ENCODE peak calls at places on chromosomes 16 and 17, in ten cellular contexts. A, M, R, N, H, D, Q, E, Y and L are unnamed samples.

GRCh38 chr17:9236286-9237052 is 215.2 kb downstream of the NTN1 start:
- DNase-seq in A (no peak), M (no peak), R (no peak), N (no peak), H (no peak), D (no peak), Q (no peak), E (no peak), Y (no peak), L (no peak)

GRCh38 chr17:8124350-8125195 is 667 bp upstream of the HES7 start:
- DNase-seq in A (no peak), M (no peak), R (peak; percentile 35), N (no peak), H (no peak), D (no peak), Q (no peak), E (no peak), Y (no peak), L (no peak)

GRCh38 chr16:89395150-89396142 is 94.9 kb downstream of the ANKRD11 start:
- DNase-seq in A (peak; percentile 85), M (no peak), R (peak; percentile 98), N (peak; percentile 46), H (no peak), D (peak; percentile 94), Q (peak; percentile 94), E (no peak), Y (peak; percentile 95), L (peak; percentile 83)

GRCh38 chr16:70659953-70660671 is 13.8 kb downstream of the IL34 start:
- DNase-seq in A (no peak), M (no peak), R (no peak), N (no peak), H (no peak), D (no peak), Q (no peak), E (no peak), Y (no peak), L (no peak)

GRCh38 chr17:73342057-73342522 is 30.3 kb upstream of the CDC42EP4 start:
- DNase-seq in A (peak; percentile 76), M (no peak), R (peak; percentile 81), N (no peak), H (no peak), D (peak; percentile 93), Q (peak; percentile 96), E (no peak), Y (no peak), L (peak; percentile 21)

GRCh38 chr17:65173284-65173793 is 36.2 kb downstream of the RGS9 start:
- DNase-seq in A (no peak), M (peak; percentile 63), R (peak; percentile 49), N (no peak), H (no peak), D (peak; percentile 18), Q (no peak), E (peak; percentile 67), Y (no peak), L (no peak)

GRCh38 chr17:49543860-49544259 is 31.8 kb upstream of the NXPH3 start:
- DNase-seq in A (no peak), M (no peak), R (no peak), N (no peak), H (no peak), D (no peak), Q (no peak), E (no peak), Y (no peak), L (no peak)

GRCh38 chr17:2402517-2402916 is 1.7 kb upstream of the MNT start:
- DNase-seq in A (no peak), M (no peak), R (no peak), N (no peak), H (no peak), D (no peak), Q (no peak), E (no peak), Y (no peak), L (no peak)

GRCh38 chr17:13792314-13792713 is 190.6 kb upstream of the HS3ST3A1 start:
- DNase-seq in A (no peak), M (no peak), R (peak; percentile 43), N (no peak), H (no peak), D (no peak), Q (no peak), E (no peak), Y (no peak), L (no peak)

GRCh38 chr16:35687781-35688180 is 2228.4 kb downstream of the TP53TG3F start:
- DNase-seq in A (no peak), M (no peak), R (no peak), N (no peak), H (no peak), D (no peak), Q (no peak), E (no peak), Y (no peak), L (no peak)

GRCh38 chr16:35687071-35687470 is 2227.7 kb downstream of the TP53TG3F start:
- DNase-seq in A (no peak), M (no peak), R (no peak), N (no peak), H (no peak), D (no peak), Q (no peak), E (no peak), Y (no peak), L (no peak)

GRCh38 chr16:35689764-35690163 is 2230.4 kb downstream of the TP53TG3F start:
- DNase-seq in A (no peak), M (no peak), R (no peak), N (no peak), H (no peak), D (no peak), Q (no peak), E (no peak), Y (no peak), L (no peak)

GRCh38 chr16:35685085-35685484 is 2225.7 kb downstream of the TP53TG3F start:
- DNase-seq in A (no peak), M (no peak), R (no peak), N (no peak), H (no peak), D (no peak), Q (no peak), E (no peak), Y (no peak), L (no peak)

DNA sequence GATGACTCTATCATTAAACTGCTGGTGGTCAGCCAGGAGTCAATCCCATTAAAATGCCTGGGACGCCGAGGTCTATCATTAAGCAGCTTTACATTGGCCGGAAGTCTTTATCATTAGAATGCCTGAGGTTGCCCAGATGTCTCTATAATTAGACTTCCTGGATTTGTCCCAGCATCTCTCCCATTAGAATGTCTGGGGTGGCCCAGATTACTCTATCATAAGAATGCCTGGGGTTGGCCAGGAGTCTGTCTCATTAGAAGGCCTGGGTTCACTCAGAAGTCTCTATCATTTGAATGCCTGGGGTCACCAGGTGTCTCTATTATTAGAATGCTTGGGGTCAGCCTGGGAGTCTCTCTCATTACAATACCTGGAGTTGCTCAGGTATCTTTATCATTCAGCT is 2227.2 kb downstream of the TP53TG3F start:
- DNase-seq in A (no peak), M (no peak), R (no peak), N (no peak), H (no peak), D (no peak), Q (no peak), E (no peak), Y (no peak), L (no peak)
- H3K9me3 ChIP-seq in A (peaks cover 5% of the 10 kb centered on the region), M (no peaks in the 10 kb centered on the region), R (no peaks in the 10 kb centered on the region), N (no peaks in the 10 kb centered on the region), H (no peaks in the 10 kb centered on the region), D (no peaks in the 10 kb centered on the region), Q (peaks cover 4% of the 10 kb centered on the region), E (peaks cover 7% of the 10 kb centered on the region), Y (peaks cover 46% of the 10 kb centered on the region), L (no peaks in the 10 kb centered on the region)

DNA sequence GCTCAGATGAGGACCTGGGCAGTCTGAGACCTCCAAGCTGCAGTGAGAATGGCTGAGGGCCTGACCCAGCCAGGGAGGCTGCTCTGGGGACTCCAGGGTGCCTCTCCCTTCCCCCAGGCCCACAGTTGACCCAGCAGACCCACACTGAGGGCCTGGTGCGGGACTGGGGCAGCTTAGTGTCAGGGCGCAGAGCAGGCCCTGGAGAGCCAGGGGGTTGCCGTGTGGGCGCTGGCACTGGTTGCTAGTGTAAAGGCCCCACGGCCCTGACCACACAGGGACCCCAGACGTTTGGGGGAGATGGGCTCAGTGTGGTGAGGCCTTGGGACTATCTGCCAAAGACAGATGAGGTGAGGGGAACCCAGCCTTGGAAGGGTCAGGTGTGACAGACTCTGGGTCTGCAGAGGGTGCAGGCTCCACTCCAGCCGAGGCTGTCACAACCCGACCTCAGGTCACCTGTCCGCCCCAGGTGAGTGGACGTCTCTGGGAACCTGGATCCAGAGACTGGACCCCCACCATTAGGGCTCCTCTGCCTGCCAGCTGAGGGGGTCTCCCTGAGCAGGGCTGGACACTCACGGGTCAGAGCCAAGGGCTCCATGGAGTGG is 50.8 kb upstream of the GNG13 start:
- DNase-seq in A (no peak), M (no peak), R (no peak), N (no peak), H (no peak), D (no peak), Q (no peak), E (no peak), Y (no peak), L (no peak)
- H3K9me3 ChIP-seq in A (no peaks in the 10 kb centered on the region), M (no peaks in the 10 kb centered on the region), R (no peaks in the 10 kb centered on the region), N (no peaks in the 10 kb centered on the region), H (peaks cover 5% of the 10 kb centered on the region), D (no peaks in the 10 kb centered on the region), Q (no peaks in the 10 kb centered on the region), E (no peaks in the 10 kb centered on the region), Y (peaks cover 94% of the 10 kb centered on the region), L (no peaks in the 10 kb centered on the region)

GRCh38 chr17:57027852-57028251 is 49.9 kb downstream of the SCPEP1 start:
- DNase-seq in A (no peak), M (no peak), R (no peak), N (no peak), H (no peak), D (no peak), Q (no peak), E (no peak), Y (no peak), L (no peak)

GRCh38 chr17:57021226-57021940 is 43.5 kb downstream of the SCPEP1 start:
- DNase-seq in A (peak; percentile 68), M (no peak), R (no peak), N (peak; percentile 15), H (no peak), D (no peak), Q (no peak), E (no peak), Y (no peak), L (peak; percentile 40)

GRCh38 chr17:57020208-57020607 is 42.3 kb downstream of the SCPEP1 start:
- DNase-seq in A (no peak), M (no peak), R (no peak), N (no peak), H (no peak), D (no peak), Q (no peak), E (no peak), Y (no peak), L (no peak)

GRCh38 chr17:57025876-57026275 is 47.9 kb downstream of the SCPEP1 start:
- DNase-seq in A (no peak), M (no peak), R (no peak), N (no peak), H (no peak), D (no peak), Q (no peak), E (no peak), Y (no peak), L (no peak)
- H3K9me3 ChIP-seq in A (no peaks in the 10 kb centered on the region), M (no peaks in the 10 kb centered on the region), R (no peaks in the 10 kb centered on the region), N (no peaks in the 10 kb centered on the region), H (peaks cover 23% of the 10 kb centered on the region), D (no peaks in the 10 kb centered on the region), Q (no peaks in the 10 kb centered on the region), E (no peaks in the 10 kb centered on the region), Y (peaks cover 6% of the 10 kb centered on the region), L (no peaks in the 10 kb centered on the region)

GRCh38 chr16:31899505-31899904 is 25.9 kb downstream of the ZNF267 start:
- DNase-seq in A (no peak), M (no peak), R (no peak), N (no peak), H (no peak), D (no peak), Q (no peak), E (no peak), Y (no peak), L (no peak)
- H3K9me3 ChIP-seq in A (peaks cover 18% of the 10 kb centered on the region), M (no peaks in the 10 kb centered on the region), R (no peaks in the 10 kb centered on the region), N (peaks cover 44% of the 10 kb centered on the region), H (peaks cover 15% of the 10 kb centered on the region), D (no peaks in the 10 kb centered on the region), Q (peaks cover 9% of the 10 kb centered on the region), E (peaks cover 7% of the 10 kb centered on the region), Y (peaks cover 14% of the 10 kb centered on the region), L (peaks cover 29% of the 10 kb centered on the region)